ENCODE peak calls at places on chromosomes 1 and 21, in six cellular contexts. F, G, N, P, U and H are unnamed samples.

GRCh38 chr1:24413350-24414163 is at the start of gene STPG1:
- DNase-seq in F (peak), G (peak), N (no peak), P (peak), U (peak), H (peak)

GRCh38 chr21:42734323-42734971 is 81.0 kb downstream of the PDE9A start:
- DNase-seq in F (peak), G (no peak), N (no peak), P (no peak), U (no peak), H (no peak)

GRCh38 chr1:112544011-112544688 is 35.4 kb downstream of the WNT2B start:
- DNase-seq in F (no peak), G (no peak), N (peak), P (peak), U (peak), H (peak)

GRCh38 chr1:228100822-228101613 is 2.1 kb downstream of the C1orf35 start:
- DNase-seq in F (no peak), G (no peak), N (no peak), P (no peak), U (no peak), H (no peak)

GRCh38 chr1:230753586-230754251 is 6.5 kb downstream of the CAPN9 start:
- DNase-seq in F (peak), G (no peak), N (no peak), P (peak), U (no peak), H (no peak)

GRCh38 chr1:151158311-151158710 is 1.9 kb downstream of the TNFAIP8L2 start:
- DNase-seq in F (no peak), G (no peak), N (no peak), P (no peak), U (no peak), H (no peak)

GRCh38 chr1:202706851-202707250 is 3.4 kb downstream of the SYT2 start:
- DNase-seq in F (no peak), G (no peak), N (no peak), P (no peak), U (no peak), H (no peak)

GRCh38 chr1:115669002-115669673 is 27.4 kb downstream of the VANGL1 start:
- DNase-seq in F (no peak), G (no peak), N (peak), P (peak), U (peak), H (peak)

GRCh38 chr1:99180915-99181314 is 83.4 kb upstream of the PLPPR4 start:
- DNase-seq in F (no peak), G (no peak), N (no peak), P (no peak), U (no peak), H (no peak)

GRCh38 chr1:51316764-51317120 is 13.6 kb downstream of the TTC39A start:
- DNase-seq in F (no peak), G (peak), N (no peak), P (no peak), U (no peak), H (no peak)

GRCh38 chr21:45601551-45601950 is 42.0 kb upstream of the PCBP3 start:
- DNase-seq in F (no peak), G (no peak), N (no peak), P (no peak), U (no peak), H (no peak)

GRCh38 chr1:158933621-158934020 is 2.3 kb downstream of the PYHIN1 start:
- DNase-seq in F (no peak), G (no peak), N (no peak), P (no peak), U (no peak), H (no peak)

GRCh38 chr1:115289940-115290339 is 48.1 kb downstream of the NGF start:
- DNase-seq in F (no peak), G (no peak), N (no peak), P (no peak), U (no peak), H (no peak)

GRCh38 chr1:25194576-25195020 is 37.7 kb downstream of the SYF2 start:
- DNase-seq in F (no peak), G (no peak), N (no peak), P (no peak), U (no peak), H (no peak)

GRCh38 chr1:77060000-77060399 is 159.2 kb downstream of the PIGK start:
- DNase-seq in F (no peak), G (no peak), N (no peak), P (no peak), U (no peak), H (no peak)

GRCh38 chr1:30085814-30086770 is 637.3 kb downstream of the MATN1 start:
- DNase-seq in F (peak), G (peak), N (no peak), P (peak), U (peak), H (peak)

GRCh38 chr1:234699795-234700665 is 90.1 kb upstream of the IRF2BP2 start:
- DNase-seq in F (no peak), G (no peak), N (no peak), P (peak), U (peak), H (peak)

GRCh38 chr1:207056673-207057072 is 3.6 kb downstream of the PFKFB2 start:
- DNase-seq in F (peak), G (no peak), N (no peak), P (no peak), U (no peak), H (no peak)

GRCh38 chr1:174990382-174990999 is 9.3 kb upstream of the CACYBP start:
- DNase-seq in F (no peak), G (no peak), N (no peak), P (peak), U (no peak), H (peak)

GRCh38 chr1:12477936-12478611 is 139.9 kb downstream of the DHRS3 start:
- DNase-seq in F (peak), G (peak), N (peak), P (peak), U (peak), H (peak)

GRCh38 chr1:24526940-24527542 is 24.4 kb downstream of the RCAN3 start:
- DNase-seq in F (no peak), G (no peak), N (no peak), P (peak), U (peak), H (no peak)

GRCh38 chr1:79811173-79811572 is 804.6 kb upstream of the ADGRL4 start:
- DNase-seq in F (no peak), G (no peak), N (peak), P (peak), U (peak), H (peak)

GRCh38 chr1:174191255-174191906 is 32.1 kb downstream of the RABGAP1L start:
- DNase-seq in F (no peak), G (no peak), N (peak), P (no peak), U (peak), H (peak)

GRCh38 chr1:52756020-52756419 is 29.8 kb downstream of the ZYG11B start:
- DNase-seq in F (no peak), G (no peak), N (no peak), P (no peak), U (no peak), H (no peak)

GRCh38 chr1:85357817-85358216 is 81.4 kb upstream of the BCL10 start:
- DNase-seq in F (no peak), G (no peak), N (no peak), P (no peak), U (no peak), H (no peak)

GRCh38 chr1:216346521-216346920 is 76.7 kb downstream of the USH2A start:
- DNase-seq in F (no peak), G (no peak), N (no peak), P (no peak), U (no peak), H (no peak)

GRCh38 chr1:9101510-9102146 is 27.3 kb downstream of the GPR157 start:
- DNase-seq in F (peak), G (no peak), N (peak), P (peak), U (peak), H (peak)

GRCh38 chr1:22582670-22583635 is 19.7 kb downstream of the EPHA8 start:
- DNase-seq in F (no peak), G (no peak), N (no peak), P (no peak), U (no peak), H (no peak)

GRCh38 chr21:45945066-45945867 is 36.3 kb upstream of the COL6A1 start:
- DNase-seq in F (no peak), G (no peak), N (no peak), P (no peak), U (no peak), H (no peak)

GRCh38 chr1:236389253-236389652 is 4.8 kb upstream of the EDARADD start:
- DNase-seq in F (no peak), G (no peak), N (no peak), P (no peak), U (no peak), H (no peak)

GRCh38 chr1:154497026-154497806 is 4.8 kb upstream of the TDRD10 start:
- DNase-seq in F (no peak), G (peak), N (no peak), P (no peak), U (no peak), H (no peak)

GRCh38 chr1:3658231-3658615 is 5.9 kb downstream of the TP73 start:
- DNase-seq in F (no peak), G (no peak), N (no peak), P (no peak), U (no peak), H (no peak)

DNA sequence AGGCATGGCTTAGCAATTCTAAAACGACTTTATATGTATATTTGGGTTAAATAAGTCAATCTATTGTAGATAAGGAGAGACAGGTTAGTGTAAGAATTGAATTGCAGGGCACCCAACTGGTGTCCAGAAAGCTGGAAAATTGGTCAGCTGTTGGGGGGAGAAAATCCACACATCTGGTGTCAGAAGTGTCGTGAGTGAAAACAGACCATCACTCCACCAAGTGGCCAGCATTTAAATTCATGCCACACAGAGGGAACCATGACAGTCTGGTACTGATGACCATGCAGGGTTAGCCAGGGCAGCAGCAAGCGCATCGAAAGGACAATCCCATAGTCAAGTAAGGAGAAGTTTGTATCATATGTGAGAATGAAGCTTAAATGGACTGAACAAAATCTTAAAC is 11.7 kb downstream of the LAX1 start:
- DNase-seq in F (no peak), G (no peak), N (no peak), P (no peak), U (no peak), H (no peak)
- TF ChIP-seq CTCF in F (no peak), G (no peak), N (peak), P (no peak), U (peak), H (no peak)

GRCh38 chr1:7826363-7826762 is 26.5 kb downstream of the UTS2 start:
- DNase-seq in F (no peak), G (no peak), N (no peak), P (no peak), U (no peak), H (no peak)
- H3K4me3 ChIP-seq in F (peak), G (no peak), N (no peak), P (peak), U (no peak), H (no peak)

GRCh38 chr1:217660353-217661062 is 29.4 kb downstream of the SPATA17 start:
- DNase-seq in F (no peak), G (no peak), N (no peak), P (peak), U (peak), H (peak)
- TF ChIP-seq CTCF in F (peak), G (peak), N (peak), P (peak), U (peak), H (peak)

GRCh38 chr1:229717774-229718173 is 91.7 kb downstream of the URB2 start:
- DNase-seq in F (no peak), G (no peak), N (no peak), P (no peak), U (no peak), H (no peak)
- H3K4me3 ChIP-seq in F (no peak), G (no peak), N (no peak), P (no peak), U (no peak), H (no peak)

GRCh38 chr1:43936470-43937151 is 3.0 kb downstream of the ARTN start:
- DNase-seq in F (peak), G (peak), N (no peak), P (peak), U (no peak), H (peak)
- TF ChIP-seq CTCF in F (peak), G (no peak), N (no peak), P (peak), U (peak), H (no peak)

GRCh38 chr1:31769720-31770390 is 5.7 kb upstream of the ADGRB2 start:
- DNase-seq in F (no peak), G (no peak), N (no peak), P (no peak), U (no peak), H (no peak)

GRCh38 chr1:31772669-31773248 is 8.6 kb upstream of the ADGRB2 start:
- DNase-seq in F (no peak), G (no peak), N (no peak), P (no peak), U (no peak), H (no peak)

GRCh38 chr1:31773861-31774260 is 9.7 kb upstream of the ADGRB2 start:
- DNase-seq in F (no peak), G (no peak), N (no peak), P (no peak), U (no peak), H (no peak)

GRCh38 chr1:31768939-31769704 is 5.0 kb upstream of the ADGRB2 start:
- DNase-seq in F (no peak), G (no peak), N (no peak), P (no peak), U (no peak), H (no peak)

GRCh38 chr1:31771891-31772668 is 7.9 kb upstream of the ADGRB2 start:
- DNase-seq in F (no peak), G (no peak), N (no peak), P (no peak), U (no peak), H (peak)
- H3K4me3 ChIP-seq in F (peak), G (peak), N (peak), P (no peak), U (peak), H (peak)